ENCODE peak calls at places on chromosomes 1 and 21, in five cellular contexts. I, D, B, P and L are unnamed samples. For H3K9me3, the result is how much of the 10 kb centered on the place peaks cover.

GRCh38 chr1:225774276-225775147 is 3.1 kb upstream of the SRP9 start:
- DNase-seq in I (no peak), D (no peak), B (no peak), P (no peak), L (no peak)

GRCh38 chr1:111887875-111888274 is 101.6 kb downstream of the KCND3 start:
- DNase-seq in I (no peak), D (no peak), B (no peak), P (no peak), L (no peak)

GRCh38 chr1:216290074-216290473 is 133.2 kb downstream of the USH2A start:
- DNase-seq in I (no peak), D (no peak), B (no peak), P (no peak), L (no peak)

GRCh38 chr1:8474369-8474768 is 156.5 kb downstream of the SLC45A1 start:
- DNase-seq in I (no peak), D (no peak), B (no peak), P (no peak), L (no peak)

GRCh38 chr1:244074559-244075171 is 23.6 kb downstream of the ZBTB18 start:
- DNase-seq in I (no peak), D (no peak), B (peak), P (no peak), L (no peak)

GRCh38 chr1:229254910-229255541 is 15.9 kb upstream of the RAB4A start:
- DNase-seq in I (no peak), D (peak), B (no peak), P (no peak), L (no peak)

GRCh38 chr1:78420185-78420584 is 70.6 kb upstream of the PTGFR start:
- DNase-seq in I (no peak), D (no peak), B (no peak), P (no peak), L (no peak)

GRCh38 chr1:241482761-241483250 is 36.7 kb downstream of the FH start:
- DNase-seq in I (no peak), D (no peak), B (no peak), P (no peak), L (no peak)

GRCh38 chr21:31484219-31484618 is 140.2 kb upstream of the TIAM1 start:
- DNase-seq in I (no peak), D (no peak), B (no peak), P (no peak), L (no peak)

GRCh38 chr21:43209575-43210453 is 41.0 kb downstream of the CRYAA start:
- DNase-seq in I (peak), D (no peak), B (peak), P (no peak), L (peak)

GRCh38 chr1:12604114-12604874 is 13.7 kb downstream of the DHRS3 start:
- DNase-seq in I (peak), D (no peak), B (peak), P (peak), L (no peak)

GRCh38 chr1:151133339-151133761 is 13.1 kb downstream of the SEMA6C start:
- DNase-seq in I (no peak), D (no peak), B (no peak), P (no peak), L (no peak)

GRCh38 chr1:107683683-107684082 is 281.3 kb downstream of the VAV3 start:
- DNase-seq in I (no peak), D (no peak), B (no peak), P (no peak), L (no peak)

GRCh38 chr1:51578383-51579109 is 38.3 kb upstream of the OSBPL9 start:
- DNase-seq in I (no peak), D (peak), B (no peak), P (no peak), L (no peak)

GRCh38 chr1:2534775-2535387 is 4.8 kb upstream of the HES5 start:
- DNase-seq in I (no peak), D (peak), B (no peak), P (no peak), L (no peak)

DNA sequence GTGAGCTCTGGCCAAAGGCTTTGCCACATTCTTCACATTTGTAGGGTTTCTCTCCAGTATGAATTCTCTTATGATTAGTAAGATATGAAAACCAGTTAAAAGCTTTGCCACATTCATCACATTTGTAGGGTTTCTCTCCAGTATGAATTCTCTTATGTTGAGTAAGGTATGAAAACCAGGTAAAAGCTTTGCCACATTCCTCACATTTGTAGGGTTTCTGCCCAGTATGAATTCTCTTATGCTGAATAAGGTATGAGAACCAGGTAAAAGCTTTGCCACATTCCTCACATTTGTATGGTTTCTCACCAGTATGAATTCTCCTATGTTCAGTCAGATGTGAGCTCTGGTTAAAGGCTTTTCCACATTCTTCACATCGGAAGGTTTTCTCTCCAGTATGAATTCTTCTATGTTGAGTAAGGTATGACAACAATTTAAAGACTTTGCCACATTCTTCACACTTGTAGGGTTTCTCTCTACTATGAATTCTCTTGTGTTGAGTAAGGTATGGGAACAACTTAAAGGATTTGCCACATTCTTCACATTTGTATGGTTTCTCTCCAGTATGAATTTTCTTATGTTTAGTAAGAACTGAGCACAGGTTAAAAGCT is 20.7 kb downstream of the ZNF695 start:
- DNase-seq in I (no peak), D (no peak), B (no peak), P (no peak), L (no peak)
- H3K9me3 ChIP-seq in I (under half), D (half or more), B (half or more), P (under half), L (under half)

GRCh38 chr1:94048413-94049164 is 72.4 kb downstream of the ABCA4 start:
- DNase-seq in I (no peak), D (no peak), B (no peak), P (no peak), L (no peak)

GRCh38 chr1:94050675-94051074 is 70.3 kb downstream of the ABCA4 start:
- DNase-seq in I (no peak), D (no peak), B (no peak), P (no peak), L (no peak)

GRCh38 chr1:94049791-94050190 is 71.2 kb downstream of the ABCA4 start:
- DNase-seq in I (no peak), D (no peak), B (no peak), P (no peak), L (no peak)

GRCh38 chr1:94047914-94048313 is 73.0 kb downstream of the ABCA4 start:
- DNase-seq in I (no peak), D (no peak), B (no peak), P (no peak), L (no peak)

GRCh38 chr1:94050263-94050662 is 70.7 kb downstream of the ABCA4 start:
- DNase-seq in I (no peak), D (no peak), B (no peak), P (no peak), L (no peak)
- TF ChIP-seq CTCF in I (no peak), D (no peak), B (no peak), P (no peak), L (no peak)

GRCh38 chr1:71706030-71706671 is 576.2 kb downstream of the NEGR1 start:
- DNase-seq in I (no peak), D (no peak), B (no peak), P (peak), L (peak)
- H3K9me3 ChIP-seq in I (under half), D (under half), B (under half), P (under half), L (under half)

DNA sequence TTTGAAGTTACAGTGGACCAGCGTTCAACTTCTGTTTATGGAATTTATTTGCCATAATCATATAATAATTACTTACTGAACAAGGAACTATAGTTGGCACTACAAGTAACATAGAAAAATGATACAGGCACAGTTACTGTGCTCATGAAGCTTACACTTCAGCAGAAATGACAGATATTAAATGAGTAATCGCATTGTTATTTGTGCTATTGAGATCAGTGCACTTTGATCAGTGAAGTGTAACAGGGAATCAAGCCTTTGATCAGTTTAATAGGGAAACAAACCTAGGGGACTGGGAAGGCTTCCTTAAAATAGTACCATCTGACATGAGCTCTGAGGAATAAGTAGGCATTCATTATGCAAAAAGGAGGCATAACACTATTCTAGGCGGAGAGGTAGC is 395 bp upstream of the BCL2L15 start:
- DNase-seq in I (no peak), D (no peak), B (no peak), P (no peak), L (no peak)
- TF ChIP-seq CTCF in I (no peak), D (no peak), B (no peak), P (no peak), L (no peak)